ENCODE peak calls at places on chromosomes 12 and 14, in five cellular contexts. V, C, B, G and W are unnamed samples.

GRCh38 chr12:3489057-3489456 is 1.9 kb upstream of the PRMT8 start:
- DNase-seq in G (no peak), V (no peak), C (no peak), B (peak; percentile 29), W (peak; percentile 1)

GRCh38 chr14:22311625-22312024 is 277.4 kb downstream of the DAD1 start:
- DNase-seq in V (no peak), C (no peak), G (no peak), B (no peak), W (no peak)

GRCh38 chr12:92396647-92397258 is 251.1 kb upstream of the BTG1 start:
- DNase-seq in V (no peak), G (no peak), B (peak; percentile 62), C (no peak), W (peak; percentile 46)

GRCh38 chr14:52244328-52244727 is 23.2 kb upstream of the PTGDR start:
- DNase-seq in V (no peak), C (no peak), G (no peak), B (no peak), W (no peak)

GRCh38 chr14:60396718-60397343 is 89.0 kb downstream of the C14orf39 start:
- DNase-seq in B (peak; percentile 29), V (no peak), G (no peak), C (no peak), W (peak; percentile 54)

GRCh38 chr14:104419865-104420458 is 159.6 kb upstream of the C14orf180 start:
- DNase-seq in G (no peak), C (no peak), V (no peak), B (no peak), W (no peak)

GRCh38 chr12:11967356-11968040 is 103.2 kb upstream of the BCL2L14 start:
- DNase-seq in B (peak; percentile 53), G (no peak), C (no peak), V (no peak), W (no peak)

GRCh38 chr12:111240374-111240773 is 128.5 kb downstream of the PHETA1 start:
- DNase-seq in B (no peak), V (no peak), G (no peak), C (no peak), W (no peak)

GRCh38 chr14:95356245-95356850 is 36.6 kb upstream of the CLMN start:
- DNase-seq in G (no peak), V (no peak), B (no peak), C (no peak), W (no peak)

GRCh38 chr12:50923361-50924130 is 28.8 kb upstream of the HIGD1C start:
- DNase-seq in B (no peak), V (no peak), C (no peak), G (no peak), W (no peak)

GRCh38 chr12:57135487-57135886 is 7.2 kb downstream of the LRP1 start:
- DNase-seq in V (no peak), G (no peak), B (no peak), C (no peak), W (peak; percentile 74)

GRCh38 chr12:116172224-116172849 is 105.2 kb downstream of the MED13L start:
- DNase-seq in B (no peak), C (no peak), V (no peak), G (no peak), W (no peak)

GRCh38 chr14:87233266-87233665 is 759.7 kb downstream of the GALC start:
- DNase-seq in C (no peak), B (no peak), G (no peak), V (no peak), W (no peak)

GRCh38 chr12:4978737-4979136 is 64.9 kb upstream of the KCNA5 start:
- DNase-seq in C (no peak), G (no peak), V (no peak), B (no peak), W (no peak)

GRCh38 chr12:27015730-27016076 is 1.5 kb upstream of the TM7SF3 start:
- DNase-seq in G (no peak), B (peak; percentile 18), C (no peak), V (no peak), W (peak; percentile 73)

GRCh38 chr12:19689801-19690472 is 250.6 kb downstream of the AEBP2 start:
- DNase-seq in B (no peak), V (peak; percentile 85), C (no peak), G (no peak), W (no peak)

GRCh38 chr12:96234591-96235496 is 40.7 kb downstream of the ELK3 start:
- DNase-seq in V (no peak), G (no peak), B (no peak), C (peak; percentile 8), W (no peak)

GRCh38 chr12:103956515-103957027 is 9.1 kb upstream of the TDG start:
- DNase-seq in G (peak; percentile 64), B (peak; percentile 9), V (no peak), C (peak; percentile 86), W (no peak)

GRCh38 chr14:100554082-100554677 is 33.0 kb downstream of the BEGAIN start:
- DNase-seq in C (peak; percentile 87), G (no peak), V (no peak), B (no peak), W (no peak)

GRCh38 chr12:112409064-112409905 is at the start of gene RPL6:
- DNase-seq in V (peak; percentile 79), B (peak; percentile 91), C (peak; percentile 59), G (peak; percentile 74), W (peak; percentile 96)

GRCh38 chr12:101172316-101172715 is 37.7 kb downstream of the SLC5A8 start:
- DNase-seq in C (no peak), G (no peak), V (no peak), B (no peak), W (no peak)

GRCh38 chr14:74348241-74348734 is at the start of gene VRTN:
- DNase-seq in G (no peak), V (no peak), B (no peak), C (no peak), W (no peak)

GRCh38 chr14:23123419-23123818 is 4.4 kb upstream of the CEBPE start:
- DNase-seq in G (no peak), C (no peak), B (no peak), V (peak; percentile 90), W (peak; percentile 19)

GRCh38 chr14:50303744-50304471 is 8.1 kb downstream of the L2HGDH start:
- DNase-seq in C (no peak), B (peak; percentile 52), G (no peak), V (peak; percentile 32), W (peak; percentile 61)

GRCh38 chr12:25194211-25194610 is 749 bp downstream of the DNAI7 start:
- DNase-seq in G (no peak), C (no peak), V (no peak), B (no peak), W (no peak)

GRCh38 chr14:28769358-28769757 is 2.8 kb downstream of the FOXG1 start:
- DNase-seq in C (no peak), B (no peak), G (no peak), V (no peak), W (no peak)

GRCh38 chr12:32765906-32766305 is 10.2 kb upstream of the YARS2 start:
- DNase-seq in C (no peak), G (no peak), V (no peak), B (peak; percentile 62), W (peak; percentile 62)

GRCh38 chr14:86961106-86961716 is 1031.8 kb downstream of the GALC start:
- DNase-seq in G (no peak), C (no peak), B (no peak), V (peak; percentile 12), W (peak; percentile 6)

GRCh38 chr12:88993655-88994054 is 358.6 kb downstream of the DUSP6 start:
- DNase-seq in G (no peak), B (peak; percentile 56), V (no peak), C (no peak), W (peak; percentile 88)

GRCh38 chr12:131869871-131870418 is 24.5 kb upstream of the ULK1 start:
- DNase-seq in C (no peak), V (no peak), G (no peak), B (peak; percentile 66), W (peak; percentile 76)